ENCODE peak calls at places on chromosomes 1 and 21, in four cellular contexts. One of them, this sample, is unnamed.

GRCh38 chr1:20477355-20478071 is 8.5 kb downstream of the CAMK2N1 start:
- DNase-seq in H7: no peak
- DNase-seq in PC-3: no peak
- DNase-seq in lower leg skin: no peak
- DNase-seq in this sample: no peak

GRCh38 chr1:88661188-88661587 is 22.9 kb upstream of the PKN2 start:
- DNase-seq in H7: peak; percentile 21
- DNase-seq in PC-3: no peak
- DNase-seq in lower leg skin: no peak
- DNase-seq in this sample: no peak

GRCh38 chr1:245301162-245301580 is 146.4 kb downstream of the KIF26B start:
- DNase-seq in H7: no peak
- DNase-seq in PC-3: no peak
- DNase-seq in lower leg skin: no peak
- DNase-seq in this sample: no peak

GRCh38 chr1:224589006-224589405 is 27.1 kb upstream of the CNIH3 start:
- DNase-seq in H7: no peak
- DNase-seq in PC-3: no peak
- DNase-seq in lower leg skin: no peak
- DNase-seq in this sample: no peak

GRCh38 chr1:168466703-168467081 is 77.1 kb downstream of the XCL2 start:
- DNase-seq in H7: no peak
- DNase-seq in PC-3: no peak
- DNase-seq in lower leg skin: no peak
- DNase-seq in this sample: no peak

GRCh38 chr1:116033322-116033721 is 57.0 kb downstream of the SLC22A15 start:
- DNase-seq in H7: no peak
- DNase-seq in PC-3: no peak
- DNase-seq in lower leg skin: no peak
- DNase-seq in this sample: no peak

GRCh38 chr1:1093610-1093943 is 19.5 kb upstream of the RNF223 start:
- DNase-seq in H7: no peak
- DNase-seq in PC-3: no peak
- DNase-seq in lower leg skin: peak; percentile 76
- DNase-seq in this sample: no peak

GRCh38 chr1:37430074-37430985 is 44.0 kb upstream of the ZC3H12A start:
- DNase-seq in H7: peak; percentile 70
- DNase-seq in PC-3: no peak
- DNase-seq in lower leg skin: no peak
- DNase-seq in this sample: no peak

GRCh38 chr1:45767035-45767434 is 16.6 kb upstream of the IPP start:
- DNase-seq in H7: no peak
- DNase-seq in PC-3: peak; percentile 7
- DNase-seq in lower leg skin: no peak
- DNase-seq in this sample: no peak

DNA sequence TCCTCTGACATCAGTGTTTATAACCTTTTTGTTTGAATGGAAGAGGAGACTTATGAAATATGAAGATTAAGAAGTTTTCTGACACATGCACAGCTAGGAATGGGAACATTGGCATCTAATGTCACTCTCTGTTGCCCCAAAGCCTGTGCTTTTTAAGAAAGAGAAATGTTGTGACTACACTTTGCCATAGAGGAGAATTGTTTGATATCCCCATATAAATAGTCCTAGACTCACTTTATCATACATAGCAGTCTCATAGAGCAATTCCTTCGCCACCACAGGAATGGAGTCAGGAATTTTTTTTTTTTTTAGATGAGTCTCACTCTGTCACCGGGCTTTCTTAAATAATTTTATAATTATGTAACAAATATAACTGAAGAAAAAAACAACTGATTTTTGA is 1.5 kb downstream of the KRTAP21-3 start:
- DNase-seq in H7: no peak
- DNase-seq in PC-3: no peak
- DNase-seq in lower leg skin: no peak
- DNase-seq in this sample: no peak
- H3K4me3 ChIP-seq in H7: no peak overlapping the region
- H3K4me3 ChIP-seq in PC-3: no peak overlapping the region
- H3K4me3 ChIP-seq in lower leg skin: no peak overlapping the region
- H3K4me3 ChIP-seq in this sample: no peak overlapping the region

DNA sequence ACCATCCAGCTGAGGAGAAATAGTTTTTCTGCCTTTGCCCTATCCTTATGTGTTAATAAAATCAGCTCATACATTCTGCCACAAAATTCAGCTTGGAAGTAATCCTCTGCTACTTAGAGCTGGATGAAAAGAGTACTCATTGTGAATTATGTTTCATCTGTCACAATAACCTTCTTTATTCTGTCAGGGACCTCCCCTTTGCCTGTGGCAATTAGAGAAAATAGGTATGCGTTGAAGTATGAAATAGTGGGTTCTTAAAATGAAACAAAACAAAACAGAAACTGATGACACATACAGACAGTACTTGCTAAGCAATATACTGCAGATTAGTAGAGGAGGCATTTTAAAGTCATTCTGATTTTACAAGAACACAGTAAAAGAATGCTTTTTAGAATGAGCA is 578.5 kb downstream of the USP25 start:
- DNase-seq in H7: no peak
- DNase-seq in PC-3: no peak
- DNase-seq in lower leg skin: no peak
- DNase-seq in this sample: no peak
- H3K4me3 ChIP-seq in H7: no peak overlapping the region
- H3K4me3 ChIP-seq in PC-3: no peak overlapping the region
- H3K4me3 ChIP-seq in lower leg skin: no peak overlapping the region
- H3K4me3 ChIP-seq in this sample: no peak overlapping the region

DNA sequence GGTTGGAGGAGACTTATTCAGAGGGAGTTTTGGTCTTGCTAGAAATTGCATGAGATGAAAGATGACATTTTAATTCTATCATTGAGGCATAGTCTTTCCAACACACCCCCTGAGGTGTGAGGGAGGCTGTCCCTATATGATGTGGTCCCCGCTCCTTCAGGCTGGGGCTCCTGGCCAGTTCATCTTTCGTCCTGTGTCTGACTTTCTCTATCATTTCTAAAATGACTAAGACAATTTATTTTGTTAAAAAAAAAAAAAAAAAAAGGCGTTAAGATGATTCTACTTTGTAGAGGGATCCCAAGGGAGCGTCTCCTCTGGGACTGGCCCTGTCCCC is 50.5 kb downstream of the PRKCZ start:
- DNase-seq in H7: no peak
- DNase-seq in PC-3: no peak
- DNase-seq in lower leg skin: no peak
- DNase-seq in this sample: no peak
- H3K4me3 ChIP-seq in H7: no peak overlapping the region
- H3K4me3 ChIP-seq in PC-3: no peak overlapping the region
- H3K4me3 ChIP-seq in lower leg skin: no peak overlapping the region
- H3K4me3 ChIP-seq in this sample: no peak overlapping the region

DNA sequence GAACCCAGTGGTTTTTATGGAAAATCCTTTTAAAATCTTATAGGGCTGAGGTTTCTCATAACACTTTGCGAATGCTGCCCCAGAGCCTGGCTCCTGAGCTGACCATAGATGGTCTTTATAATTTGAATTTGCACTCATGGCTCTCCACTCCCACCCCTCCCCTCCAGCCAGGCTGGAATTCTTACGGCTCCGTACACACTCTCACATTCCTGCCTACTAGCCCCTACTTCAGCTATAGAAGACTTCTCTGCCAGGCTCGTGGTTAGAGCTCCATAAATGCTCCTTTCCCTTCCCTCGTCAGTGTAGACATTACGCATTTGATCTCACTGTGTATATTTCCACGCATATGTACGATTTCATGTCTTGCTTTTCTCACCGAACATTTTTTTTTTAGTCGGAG is 5.4 kb upstream of the HSPG2 start:
- DNase-seq in H7: no peak
- DNase-seq in PC-3: no peak
- DNase-seq in lower leg skin: no peak
- DNase-seq in this sample: no peak
- H3K4me3 ChIP-seq in H7: no peak overlapping the region
- H3K4me3 ChIP-seq in PC-3: no peak overlapping the region
- H3K4me3 ChIP-seq in lower leg skin: no peak overlapping the region
- H3K4me3 ChIP-seq in this sample: no peak overlapping the region

GRCh38 chr1:15966081-15966955 is 9.6 kb downstream of the ZBTB17 start:
- DNase-seq in H7: no peak
- DNase-seq in PC-3: no peak
- DNase-seq in lower leg skin: peak; percentile 85
- DNase-seq in this sample: no peak
- H3K4me3 ChIP-seq in H7: no peak overlapping the region
- H3K4me3 ChIP-seq in PC-3: no peak overlapping the region
- H3K4me3 ChIP-seq in lower leg skin: no peak overlapping the region
- H3K4me3 ChIP-seq in this sample: no peak overlapping the region

DNA sequence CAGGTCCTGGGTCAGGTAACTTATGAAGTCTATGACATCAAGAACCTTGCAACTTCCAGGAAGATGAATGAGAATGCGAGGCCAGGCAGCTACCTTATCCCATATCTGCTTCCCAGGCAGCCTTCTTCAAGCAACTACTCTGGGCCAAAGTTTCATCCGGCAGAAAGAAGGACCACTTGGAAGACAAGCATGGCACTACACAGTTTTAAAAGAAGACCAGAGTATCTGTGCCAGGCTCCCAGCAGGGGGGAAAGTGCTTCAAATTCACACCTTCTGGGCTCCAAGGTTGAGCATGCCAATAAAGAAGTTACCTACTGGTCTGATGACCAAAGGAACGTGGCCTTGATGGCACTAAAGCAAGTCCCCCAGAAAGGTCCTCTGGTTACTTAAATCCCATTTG is 73.4 kb downstream of the CD46 start:
- DNase-seq in H7: no peak
- DNase-seq in PC-3: no peak
- DNase-seq in lower leg skin: peak; percentile 76
- DNase-seq in this sample: no peak
- H3K4me3 ChIP-seq in H7: no peak overlapping the region
- H3K4me3 ChIP-seq in PC-3: no peak overlapping the region
- H3K4me3 ChIP-seq in lower leg skin: no peak overlapping the region
- H3K4me3 ChIP-seq in this sample: no peak overlapping the region

This sample was measured in aorta.